ENCODE peak calls at places on chromosomes 7 and 10, in four cellular contexts. One of them, this sample, is unnamed. For H3K79me2, the result is how much of the 10 kb centered on the place peaks cover.

GRCh38 chr10:19811517-19811916 is 4.7 kb upstream of the PLXDC2 start:
- DNase-seq in H1: no peak
- DNase-seq in H9: peak
- DNase-seq in mesendoderm: peak
- DNase-seq in this sample: peak

GRCh38 chr10:11831520-11831951 is 8.4 kb downstream of the PROSER2 start:
- DNase-seq in H1: no peak
- DNase-seq in H9: no peak
- DNase-seq in mesendoderm: peak
- DNase-seq in this sample: no peak

GRCh38 chr7:17407229-17407628 is 108.8 kb downstream of the AHR start:
- DNase-seq in H1: no peak
- DNase-seq in H9: no peak
- DNase-seq in mesendoderm: no peak
- DNase-seq in this sample: no peak

GRCh38 chr10:124935946-124936345 is 6.0 kb upstream of the ZRANB1 start:
- DNase-seq in H1: no peak
- DNase-seq in H9: no peak
- DNase-seq in mesendoderm: no peak
- DNase-seq in this sample: peak

GRCh38 chr10:95761939-95762492 is 6.1 kb downstream of the ENTPD1 start:
- DNase-seq in H1: no peak
- DNase-seq in H9: no peak
- DNase-seq in mesendoderm: no peak
- DNase-seq in this sample: no peak

GRCh38 chr7:12719141-12719919 is 31.9 kb downstream of the ARL4A start:
- DNase-seq in H1: no peak
- DNase-seq in H9: no peak
- DNase-seq in mesendoderm: no peak
- DNase-seq in this sample: no peak

GRCh38 chr10:133022784-133023115 is 65.0 kb upstream of the ADGRA1 start:
- DNase-seq in H1: no peak
- DNase-seq in H9: no peak
- DNase-seq in mesendoderm: peak
- DNase-seq in this sample: no peak

GRCh38 chr10:8800426-8800825 is 745.9 kb downstream of the GATA3 start:
- DNase-seq in H1: no peak
- DNase-seq in H9: no peak
- DNase-seq in mesendoderm: peak
- DNase-seq in this sample: no peak

GRCh38 chr7:117896339-117896738 is 23.1 kb upstream of the CTTNBP2 start:
- DNase-seq in H1: no peak
- DNase-seq in H9: no peak
- DNase-seq in mesendoderm: no peak
- DNase-seq in this sample: no peak

GRCh38 chr7:108613147-108613948 is 43.7 kb downstream of the DNAJB9 start:
- DNase-seq in H1: no peak
- DNase-seq in H9: no peak
- DNase-seq in mesendoderm: peak
- DNase-seq in this sample: no peak

GRCh38 chr10:110919971-110920881 is 822 bp downstream of the SHOC2 start:
- DNase-seq in H1: no peak
- DNase-seq in H9: peak
- DNase-seq in mesendoderm: peak
- DNase-seq in this sample: peak

GRCh38 chr10:29751686-29752085 is 116.9 kb upstream of the SVIL start:
- DNase-seq in H1: no peak
- DNase-seq in H9: no peak
- DNase-seq in mesendoderm: no peak
- DNase-seq in this sample: no peak

GRCh38 chr7:29797112-29797944 is 9.0 kb upstream of the WIPF3 start:
- DNase-seq in H1: no peak
- DNase-seq in H9: no peak
- DNase-seq in mesendoderm: no peak
- DNase-seq in this sample: no peak

GRCh38 chr7:11513460-11513859 is 318.5 kb downstream of the THSD7A start:
- DNase-seq in H1: no peak
- DNase-seq in H9: no peak
- DNase-seq in mesendoderm: no peak
- DNase-seq in this sample: no peak
- H3K79me2 ChIP-seq in H1: under half
- H3K79me2 ChIP-seq in H9: under half
- H3K79me2 ChIP-seq in mesendoderm: under half
- H3K79me2 ChIP-seq in this sample: under half

GRCh38 chr10:119818889-119819270 is 53.8 kb downstream of the MCMBP start:
- DNase-seq in H1: peak
- DNase-seq in H9: peak
- DNase-seq in mesendoderm: peak
- DNase-seq in this sample: peak
- H2BK120ac ChIP-seq in H1: no peak
- H2BK120ac ChIP-seq in H9: no peak
- H2BK120ac ChIP-seq in mesendoderm: no peak
- H2BK120ac ChIP-seq in this sample: peak

GRCh38 chr7:129906700-129907099 is 46.1 kb downstream of the UBE2H start:
- DNase-seq in H1: no peak
- DNase-seq in H9: no peak
- DNase-seq in mesendoderm: no peak
- DNase-seq in this sample: peak
- H3K79me2 ChIP-seq in H1: under half
- H3K79me2 ChIP-seq in H9: under half
- H3K79me2 ChIP-seq in mesendoderm: under half
- H3K79me2 ChIP-seq in this sample: under half

DNA sequence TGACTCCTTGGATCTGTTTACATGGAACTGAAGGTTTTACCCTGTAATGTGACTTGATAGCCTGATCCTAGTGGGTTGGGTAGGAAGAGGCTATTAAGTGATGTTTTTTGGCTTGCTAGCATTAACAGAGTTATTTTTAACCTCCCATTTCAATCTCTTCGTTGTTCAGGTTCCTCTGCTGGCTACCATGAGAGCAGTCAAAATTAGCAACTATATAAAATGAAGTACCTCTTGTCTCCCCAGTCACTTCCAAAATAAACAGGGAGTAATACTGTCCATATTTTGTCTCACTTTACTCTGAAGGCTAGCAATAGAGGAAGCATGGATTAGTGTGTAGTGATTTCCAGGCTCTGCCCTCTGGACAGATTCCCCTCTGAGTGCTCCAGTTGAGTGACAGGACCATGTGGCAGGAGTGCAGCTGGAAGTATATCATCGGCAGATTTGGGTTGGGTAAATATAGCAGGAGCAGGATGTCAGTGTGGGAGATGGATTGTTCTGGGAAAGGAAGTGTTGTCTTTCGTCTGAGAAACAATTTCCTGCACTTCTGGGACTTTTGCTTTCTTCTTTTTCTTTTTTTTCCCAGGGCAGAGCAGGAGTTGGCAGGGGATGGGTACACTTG is 35.2 kb downstream of the GBF1 start:
- DNase-seq in H1: no peak
- DNase-seq in H9: no peak
- DNase-seq in mesendoderm: no peak
- DNase-seq in this sample: no peak
- H2BK120ac ChIP-seq in H1: no peak
- H2BK120ac ChIP-seq in H9: no peak
- H2BK120ac ChIP-seq in mesendoderm: no peak
- H2BK120ac ChIP-seq in this sample: no peak

GRCh38 chr7:32062150-32062549 is 8.1 kb downstream of the PDE1C start:
- DNase-seq in H1: no peak
- DNase-seq in H9: peak
- DNase-seq in mesendoderm: peak
- DNase-seq in this sample: peak
- H3K79me2 ChIP-seq in H1: under half
- H3K79me2 ChIP-seq in H9: under half
- H3K79me2 ChIP-seq in mesendoderm: under half
- H3K79me2 ChIP-seq in this sample: under half